ENCODE peak calls at places on chromosomes 12 and 14, in seven cellular contexts. One of them, this sample, is unnamed.

GRCh38 chr12:5685935-5686334 is 254.0 kb downstream of the NTF3 start:
- DNase-seq in neural crest cell: no peak
- DNase-seq in uterus: no peak
- DNase-seq in BE2C: no peak
- DNase-seq in astrocyte: no peak
- DNase-seq in neural progenitor cell: no peak
- DNase-seq in Peyer's patch: no peak
- DNase-seq in this sample: no peak

GRCh38 chr12:20410746-20411145 is 42.4 kb downstream of the PDE3A start:
- DNase-seq in neural progenitor cell: no peak
- DNase-seq in neural crest cell: no peak
- DNase-seq in Peyer's patch: no peak
- DNase-seq in uterus: no peak
- DNase-seq in astrocyte: no peak
- DNase-seq in BE2C: no peak
- DNase-seq in this sample: no peak

GRCh38 chr12:120236124-120236398 is 29.5 kb downstream of the PXN start:
- DNase-seq in uterus: no peak
- DNase-seq in neural progenitor cell: no peak
- DNase-seq in astrocyte: no peak
- DNase-seq in neural crest cell: no peak
- DNase-seq in BE2C: no peak
- DNase-seq in Peyer's patch: no peak
- DNase-seq in this sample: no peak

GRCh38 chr12:27057543-27057942 is 24.8 kb downstream of the C12orf71 start:
- DNase-seq in neural progenitor cell: no peak
- DNase-seq in uterus: no peak
- DNase-seq in astrocyte: no peak
- DNase-seq in Peyer's patch: no peak
- DNase-seq in BE2C: no peak
- DNase-seq in neural crest cell: no peak
- DNase-seq in this sample: no peak

GRCh38 chr12:86230516-86231146 is 25.6 kb downstream of the MGAT4C start:
- DNase-seq in uterus: no peak
- DNase-seq in astrocyte: peak
- DNase-seq in BE2C: no peak
- DNase-seq in neural crest cell: no peak
- DNase-seq in neural progenitor cell: no peak
- DNase-seq in Peyer's patch: no peak
- DNase-seq in this sample: no peak

GRCh38 chr14:52188381-52188780 is 79.1 kb upstream of the PTGDR start:
- DNase-seq in uterus: no peak
- DNase-seq in astrocyte: no peak
- DNase-seq in neural progenitor cell: no peak
- DNase-seq in Peyer's patch: no peak
- DNase-seq in BE2C: no peak
- DNase-seq in neural crest cell: no peak
- DNase-seq in this sample: no peak

GRCh38 chr12:95548056-95548538 is 3.2 kb downstream of the USP44 start:
- DNase-seq in BE2C: no peak
- DNase-seq in astrocyte: peak
- DNase-seq in uterus: peak
- DNase-seq in neural progenitor cell: peak
- DNase-seq in neural crest cell: peak
- DNase-seq in Peyer's patch: peak
- DNase-seq in this sample: no peak

GRCh38 chr12:132466241-132467188 is 23.4 kb upstream of the FBRSL1 start:
- DNase-seq in BE2C: peak
- DNase-seq in astrocyte: no peak
- DNase-seq in Peyer's patch: no peak
- DNase-seq in neural progenitor cell: no peak
- DNase-seq in uterus: no peak
- DNase-seq in neural crest cell: no peak
- DNase-seq in this sample: no peak

GRCh38 chr12:111366583-111366982 is 2.3 kb downstream of the PHETA1 start:
- DNase-seq in neural crest cell: no peak
- DNase-seq in neural progenitor cell: no peak
- DNase-seq in uterus: no peak
- DNase-seq in BE2C: no peak
- DNase-seq in Peyer's patch: no peak
- DNase-seq in astrocyte: no peak
- DNase-seq in this sample: no peak

GRCh38 chr12:16602412-16602811 is 3.5 kb downstream of the LMO3 start:
- DNase-seq in BE2C: no peak
- DNase-seq in neural crest cell: no peak
- DNase-seq in uterus: no peak
- DNase-seq in neural progenitor cell: peak
- DNase-seq in Peyer's patch: no peak
- DNase-seq in astrocyte: no peak
- DNase-seq in this sample: no peak

GRCh38 chr14:60970146-60970545 is 10.7 kb downstream of the TRMT5 start:
- DNase-seq in astrocyte: no peak
- DNase-seq in uterus: no peak
- DNase-seq in Peyer's patch: no peak
- DNase-seq in neural progenitor cell: no peak
- DNase-seq in BE2C: no peak
- DNase-seq in neural crest cell: no peak
- DNase-seq in this sample: no peak

GRCh38 chr12:121334513-121335343 is 17.5 kb downstream of the ANAPC5 start:
- DNase-seq in BE2C: no peak
- DNase-seq in uterus: no peak
- DNase-seq in Peyer's patch: no peak
- DNase-seq in neural progenitor cell: peak
- DNase-seq in neural crest cell: no peak
- DNase-seq in astrocyte: peak
- DNase-seq in this sample: peak

GRCh38 chr12:125220404-125221273 is 155.4 kb downstream of the AACS start:
- DNase-seq in BE2C: no peak
- DNase-seq in neural crest cell: no peak
- DNase-seq in astrocyte: no peak
- DNase-seq in uterus: no peak
- DNase-seq in Peyer's patch: no peak
- DNase-seq in neural progenitor cell: no peak
- DNase-seq in this sample: no peak

GRCh38 chr12:1716215-1716862 is 25.5 kb downstream of the ADIPOR2 start:
- DNase-seq in BE2C: no peak
- DNase-seq in Peyer's patch: no peak
- DNase-seq in astrocyte: no peak
- DNase-seq in uterus: no peak
- DNase-seq in neural progenitor cell: no peak
- DNase-seq in neural crest cell: no peak
- DNase-seq in this sample: no peak

GRCh38 chr14:91317381-91318313 is 73.1 kb upstream of the GPR68 start:
- DNase-seq in Peyer's patch: peak
- DNase-seq in astrocyte: no peak
- DNase-seq in neural crest cell: no peak
- DNase-seq in uterus: peak
- DNase-seq in neural progenitor cell: no peak
- DNase-seq in BE2C: peak
- DNase-seq in this sample: no peak

GRCh38 chr14:67221248-67221981 is 19.8 kb upstream of the PALS1 start:
- DNase-seq in neural crest cell: no peak
- DNase-seq in uterus: no peak
- DNase-seq in BE2C: no peak
- DNase-seq in Peyer's patch: no peak
- DNase-seq in neural progenitor cell: no peak
- DNase-seq in astrocyte: peak
- DNase-seq in this sample: no peak

GRCh38 chr12:12839886-12840285 is 26.7 kb downstream of the DDX47 start:
- DNase-seq in uterus: no peak
- DNase-seq in astrocyte: peak
- DNase-seq in Peyer's patch: peak
- DNase-seq in BE2C: no peak
- DNase-seq in neural progenitor cell: no peak
- DNase-seq in neural crest cell: no peak
- DNase-seq in this sample: no peak

GRCh38 chr12:22100952-22101748 is 55.1 kb downstream of the CMAS start:
- DNase-seq in Peyer's patch: no peak
- DNase-seq in BE2C: peak
- DNase-seq in uterus: peak
- DNase-seq in neural crest cell: peak
- DNase-seq in neural progenitor cell: peak
- DNase-seq in astrocyte: peak
- DNase-seq in this sample: no peak

GRCh38 chr12:94676011-94676709 is 25.8 kb upstream of the TMCC3 start:
- DNase-seq in astrocyte: no peak
- DNase-seq in uterus: no peak
- DNase-seq in neural crest cell: no peak
- DNase-seq in Peyer's patch: no peak
- DNase-seq in neural progenitor cell: no peak
- DNase-seq in BE2C: no peak
- DNase-seq in this sample: no peak

GRCh38 chr12:33488036-33488435 is 48.4 kb upstream of the SYT10 start:
- DNase-seq in Peyer's patch: no peak
- DNase-seq in neural crest cell: no peak
- DNase-seq in neural progenitor cell: no peak
- DNase-seq in astrocyte: no peak
- DNase-seq in BE2C: no peak
- DNase-seq in uterus: no peak
- DNase-seq in this sample: no peak

GRCh38 chr14:93752980-93753561 is 35.2 kb downstream of the PRIMA1 start:
- DNase-seq in neural progenitor cell: no peak
- DNase-seq in neural crest cell: no peak
- DNase-seq in BE2C: peak
- DNase-seq in astrocyte: no peak
- DNase-seq in Peyer's patch: peak
- DNase-seq in uterus: no peak
- DNase-seq in this sample: no peak

GRCh38 chr14:92867246-92867925 is 55.6 kb upstream of the CHGA start:
- DNase-seq in astrocyte: no peak
- DNase-seq in neural crest cell: no peak
- DNase-seq in Peyer's patch: no peak
- DNase-seq in neural progenitor cell: no peak
- DNase-seq in BE2C: no peak
- DNase-seq in uterus: no peak
- DNase-seq in this sample: no peak

GRCh38 chr14:106578479-106578878 is 1052.1 kb downstream of the TMEM121 start:
- DNase-seq in neural progenitor cell: no peak
- DNase-seq in uterus: no peak
- DNase-seq in neural crest cell: no peak
- DNase-seq in astrocyte: no peak
- DNase-seq in Peyer's patch: no peak
- DNase-seq in BE2C: no peak
- DNase-seq in this sample: no peak

GRCh38 chr14:32200368-32201195 is 1.3 kb upstream of the RNU6-7 start:
- DNase-seq in astrocyte: no peak
- DNase-seq in Peyer's patch: no peak
- DNase-seq in BE2C: no peak
- DNase-seq in neural crest cell: no peak
- DNase-seq in uterus: no peak
- DNase-seq in neural progenitor cell: no peak
- DNase-seq in this sample: no peak
- TF ChIP-seq CTCF in astrocyte: no peak
- TF ChIP-seq CTCF in Peyer's patch: no peak
- TF ChIP-seq CTCF in BE2C: no peak
- TF ChIP-seq CTCF in neural crest cell: no peak
- TF ChIP-seq CTCF in uterus: no peak
- TF ChIP-seq CTCF in neural progenitor cell: no peak
- TF ChIP-seq CTCF in this sample: no peak

GRCh38 chr12:131038159-131038558 is 84.5 kb downstream of the ADGRD1 start:
- DNase-seq in BE2C: no peak
- DNase-seq in uterus: no peak
- DNase-seq in Peyer's patch: no peak
- DNase-seq in neural crest cell: no peak
- DNase-seq in neural progenitor cell: no peak
- DNase-seq in astrocyte: no peak
- DNase-seq in this sample: no peak

GRCh38 chr12:131041216-131041967 is 87.7 kb downstream of the ADGRD1 start:
- DNase-seq in uterus: no peak
- DNase-seq in neural progenitor cell: no peak
- DNase-seq in astrocyte: no peak
- DNase-seq in BE2C: no peak
- DNase-seq in Peyer's patch: no peak
- DNase-seq in neural crest cell: no peak
- DNase-seq in this sample: no peak

GRCh38 chr12:131040491-131040890 is 86.8 kb downstream of the ADGRD1 start:
- DNase-seq in neural progenitor cell: no peak
- DNase-seq in BE2C: no peak
- DNase-seq in Peyer's patch: no peak
- DNase-seq in astrocyte: no peak
- DNase-seq in neural crest cell: no peak
- DNase-seq in uterus: no peak
- DNase-seq in this sample: no peak

GRCh38 chr12:131038961-131039360 is 85.3 kb downstream of the ADGRD1 start:
- DNase-seq in BE2C: no peak
- DNase-seq in neural crest cell: no peak
- DNase-seq in neural progenitor cell: no peak
- DNase-seq in astrocyte: no peak
- DNase-seq in uterus: no peak
- DNase-seq in Peyer's patch: no peak
- DNase-seq in this sample: no peak

GRCh38 chr12:131039551-131039950 is 85.8 kb downstream of the ADGRD1 start:
- DNase-seq in Peyer's patch: no peak
- DNase-seq in uterus: no peak
- DNase-seq in BE2C: no peak
- DNase-seq in neural crest cell: no peak
- DNase-seq in astrocyte: no peak
- DNase-seq in neural progenitor cell: no peak
- DNase-seq in this sample: no peak
- TF ChIP-seq CTCF in Peyer's patch: no peak
- TF ChIP-seq CTCF in uterus: no peak
- TF ChIP-seq CTCF in BE2C: no peak
- TF ChIP-seq CTCF in neural crest cell: no peak
- TF ChIP-seq CTCF in astrocyte: no peak
- TF ChIP-seq CTCF in neural progenitor cell: no peak
- TF ChIP-seq CTCF in this sample: no peak

DNA sequence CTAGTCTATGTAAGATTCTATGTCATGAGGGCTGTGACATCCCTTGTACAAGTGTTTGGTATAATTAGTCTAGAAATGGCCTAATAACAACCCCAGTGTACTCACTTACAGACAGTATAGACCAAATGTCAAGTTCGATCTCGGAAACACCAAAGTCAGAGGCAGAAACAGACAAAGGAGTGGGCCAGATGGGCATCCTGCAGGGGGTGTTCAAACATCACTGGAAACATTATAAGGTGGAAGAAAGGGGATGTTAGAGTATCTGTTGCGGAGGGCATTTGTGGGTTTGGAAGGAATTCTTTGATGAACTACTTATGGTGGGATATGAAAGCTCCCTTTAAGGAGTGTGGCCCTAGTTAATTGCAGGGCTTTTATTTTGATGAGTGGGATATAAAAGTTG is 134.6 kb downstream of the ESR2 start:
- DNase-seq in astrocyte: no peak
- DNase-seq in BE2C: no peak
- DNase-seq in uterus: no peak
- DNase-seq in Peyer's patch: no peak
- DNase-seq in neural crest cell: no peak
- DNase-seq in neural progenitor cell: no peak
- DNase-seq in this sample: no peak
- TF ChIP-seq CTCF in astrocyte: no peak
- TF ChIP-seq CTCF in BE2C: peak
- TF ChIP-seq CTCF in uterus: no peak
- TF ChIP-seq CTCF in Peyer's patch: no peak
- TF ChIP-seq CTCF in neural crest cell: no peak
- TF ChIP-seq CTCF in neural progenitor cell: no peak
- TF ChIP-seq CTCF in this sample: peak

DNA sequence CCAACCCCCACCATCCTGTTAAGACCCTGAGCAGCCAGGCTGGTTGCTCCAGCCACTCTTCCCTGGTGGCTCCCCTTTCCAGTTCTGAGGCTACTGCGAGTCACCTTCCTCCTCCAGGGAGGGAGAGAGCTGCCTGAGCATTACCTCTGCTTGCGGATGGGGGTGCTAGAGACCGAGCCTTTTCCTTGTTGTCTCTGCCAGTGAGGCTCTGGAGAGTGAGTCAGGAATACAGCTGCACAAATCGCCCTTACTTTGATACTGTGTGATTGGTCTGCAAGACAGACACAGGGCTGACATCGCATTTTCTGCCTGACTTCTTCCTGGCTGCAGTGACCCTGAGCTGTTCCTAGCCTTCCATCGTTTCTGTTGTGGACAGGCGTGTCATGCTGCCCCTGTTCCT is 94.3 kb downstream of the SLC25A47 start:
- DNase-seq in uterus: peak
- DNase-seq in Peyer's patch: peak
- DNase-seq in neural progenitor cell: peak
- DNase-seq in BE2C: peak
- DNase-seq in neural crest cell: peak
- DNase-seq in astrocyte: peak
- DNase-seq in this sample: no peak
- TF ChIP-seq CTCF in uterus: peak
- TF ChIP-seq CTCF in Peyer's patch: no peak
- TF ChIP-seq CTCF in neural progenitor cell: peak
- TF ChIP-seq CTCF in BE2C: peak
- TF ChIP-seq CTCF in neural crest cell: peak
- TF ChIP-seq CTCF in astrocyte: peak
- TF ChIP-seq CTCF in this sample: peak

This sample was measured in D721Med.